ENCODE peak calls at places on chromosomes 7 and 10, in five cellular contexts. U is left colon; L is lower lobe of right lung; N is stimulated activated memory B cell treated with anti-CD40 and anti-IgM and Interleukin-4, amounts not matched to agents 10 μg/mL and 1 μg/mL and 100 μg/mL, for 72 hours; D is right cardiac atrium. C is an unnamed sample.

GRCh38 chr10:102870221-102870620 is 951 bp downstream of the AS3MT start:
- ATAC-seq in N (no peak), L (peak), U (no peak), D (peak), C (no peak)

GRCh38 chr7:26531926-26532325 is 240.3 kb downstream of the SNX10 start:
- ATAC-seq in D (no peak), U (no peak), L (no peak), N (no peak), C (no peak)

GRCh38 chr10:76429642-76430041 is 998.2 kb downstream of the LRMDA start:
- ATAC-seq in U (no peak), D (no peak), L (no peak), N (no peak), C (no peak)

GRCh38 chr7:2554654-2555053 is 670 bp downstream of the BRAT1 start:
- ATAC-seq in L (no peak), D (no peak), U (no peak), N (no peak), C (no peak)

GRCh38 chr7:98107313-98107691 is 640 bp downstream of the LMTK2 start:
- ATAC-seq in N (no peak), L (peak), D (peak), U (peak), C (no peak)

GRCh38 chr7:132526111-132526741 is 50.0 kb downstream of the PLXNA4 start:
- ATAC-seq in U (no peak), D (no peak), N (no peak), L (no peak), C (no peak)

GRCh38 chr7:127484954-127485353 is 92.4 kb upstream of the ZNF800 start:
- ATAC-seq in D (no peak), N (no peak), U (no peak), L (no peak), C (no peak)

GRCh38 chr7:47347346-47347745 is 234.6 kb downstream of the TNS3 start:
- ATAC-seq in N (no peak), U (no peak), L (no peak), D (no peak), C (no peak)

GRCh38 chr7:55552320-55553086 is 19.8 kb downstream of the VOPP1 start:
- ATAC-seq in D (peak), L (peak), N (no peak), U (peak), C (peak)

GRCh38 chr10:73404690-73405089 is 9.2 kb downstream of the ANXA7 start:
- ATAC-seq in D (no peak), L (no peak), U (no peak), N (no peak), C (no peak)